ENCODE peak calls at places on chromosomes 11 and 22, in eight cellular contexts. One of them, this sample, is unnamed.

GRCh38 chr11:71563401-71563800 is 2.0 kb upstream of the KRTAP5-10 start:
- DNase-seq in thyroid gland: no peak
- DNase-seq in left ventricle myocardium inferior: no peak
- DNase-seq in cardiac muscle cell: peak; percentile 63
- DNase-seq in right atrium auricular region: no peak
- DNase-seq in AG04450: no peak
- DNase-seq in body of pancreas: peak; percentile 31
- DNase-seq in right lobe of liver: no peak
- DNase-seq in this sample: peak; percentile 42

GRCh38 chr11:45233121-45233803 is 52.9 kb downstream of the SYT13 start:
- DNase-seq in AG04450: peak; percentile 7
- DNase-seq in body of pancreas: peak; percentile 70
- DNase-seq in cardiac muscle cell: peak; percentile 74
- DNase-seq in left ventricle myocardium inferior: peak; percentile 66
- DNase-seq in thyroid gland: peak; percentile 71
- DNase-seq in right atrium auricular region: peak; percentile 66
- DNase-seq in right lobe of liver: peak; percentile 72
- DNase-seq in this sample: peak; percentile 83

GRCh38 chr11:44498524-44498923 is 66.9 kb upstream of the CD82 start:
- DNase-seq in right atrium auricular region: no peak
- DNase-seq in cardiac muscle cell: no peak
- DNase-seq in thyroid gland: no peak
- DNase-seq in right lobe of liver: no peak
- DNase-seq in body of pancreas: peak; percentile 19
- DNase-seq in left ventricle myocardium inferior: no peak
- DNase-seq in AG04450: no peak
- DNase-seq in this sample: no peak

GRCh38 chr22:25564979-25565677 is 653 bp downstream of the GRK3 start:
- DNase-seq in AG04450: no peak
- DNase-seq in right lobe of liver: peak; percentile 57
- DNase-seq in body of pancreas: peak; percentile 27
- DNase-seq in thyroid gland: peak; percentile 43
- DNase-seq in cardiac muscle cell: peak; percentile 31
- DNase-seq in left ventricle myocardium inferior: peak; percentile 42
- DNase-seq in right atrium auricular region: no peak
- DNase-seq in this sample: peak; percentile 60

GRCh38 chr11:76744186-76745058 is 38.7 kb upstream of the TSKU start:
- DNase-seq in right lobe of liver: no peak
- DNase-seq in right atrium auricular region: no peak
- DNase-seq in AG04450: no peak
- DNase-seq in thyroid gland: no peak
- DNase-seq in body of pancreas: peak; percentile 33
- DNase-seq in left ventricle myocardium inferior: no peak
- DNase-seq in cardiac muscle cell: no peak
- DNase-seq in this sample: no peak

GRCh38 chr11:64340671-64341335 is 799 bp downstream of the CCDC88B start:
- DNase-seq in body of pancreas: no peak
- DNase-seq in right lobe of liver: peak; percentile 80
- DNase-seq in thyroid gland: no peak
- DNase-seq in AG04450: no peak
- DNase-seq in right atrium auricular region: no peak
- DNase-seq in left ventricle myocardium inferior: no peak
- DNase-seq in cardiac muscle cell: no peak
- DNase-seq in this sample: peak; percentile 70

GRCh38 chr11:9506489-9507343 is 45.9 kb downstream of the ZNF143 start:
- DNase-seq in right lobe of liver: peak; percentile 66
- DNase-seq in thyroid gland: peak; percentile 80
- DNase-seq in right atrium auricular region: peak; percentile 75
- DNase-seq in AG04450: peak; percentile 39
- DNase-seq in left ventricle myocardium inferior: peak; percentile 41
- DNase-seq in cardiac muscle cell: peak; percentile 86
- DNase-seq in body of pancreas: peak; percentile 77
- DNase-seq in this sample: peak; percentile 82

GRCh38 chr11:124961972-124962609 is 8.1 kb downstream of the CCDC15 start:
- DNase-seq in AG04450: peak; percentile 74
- DNase-seq in cardiac muscle cell: peak; percentile 88
- DNase-seq in body of pancreas: peak; percentile 40
- DNase-seq in right atrium auricular region: no peak
- DNase-seq in left ventricle myocardium inferior: no peak
- DNase-seq in right lobe of liver: no peak
- DNase-seq in thyroid gland: no peak
- DNase-seq in this sample: peak; percentile 87

GRCh38 chr22:49997221-49997599 is 15.4 kb downstream of the IL17REL start:
- DNase-seq in thyroid gland: no peak
- DNase-seq in AG04450: no peak
- DNase-seq in right atrium auricular region: no peak
- DNase-seq in cardiac muscle cell: no peak
- DNase-seq in left ventricle myocardium inferior: no peak
- DNase-seq in right lobe of liver: no peak
- DNase-seq in body of pancreas: peak; percentile 46
- DNase-seq in this sample: no peak

GRCh38 chr11:128733440-128734115 is 39.7 kb downstream of the FLI1 start:
- DNase-seq in right lobe of liver: no peak
- DNase-seq in left ventricle myocardium inferior: no peak
- DNase-seq in body of pancreas: no peak
- DNase-seq in right atrium auricular region: no peak
- DNase-seq in thyroid gland: no peak
- DNase-seq in AG04450: no peak
- DNase-seq in cardiac muscle cell: no peak
- DNase-seq in this sample: peak; percentile 74

GRCh38 chr22:27504360-27504759 is 297.2 kb downstream of the MN1 start:
- DNase-seq in body of pancreas: no peak
- DNase-seq in right atrium auricular region: no peak
- DNase-seq in cardiac muscle cell: no peak
- DNase-seq in left ventricle myocardium inferior: no peak
- DNase-seq in thyroid gland: no peak
- DNase-seq in AG04450: no peak
- DNase-seq in right lobe of liver: no peak
- DNase-seq in this sample: no peak

GRCh38 chr11:26830757-26831156 is 108.9 kb upstream of the SLC5A12 start:
- DNase-seq in right atrium auricular region: no peak
- DNase-seq in cardiac muscle cell: no peak
- DNase-seq in AG04450: no peak
- DNase-seq in body of pancreas: no peak
- DNase-seq in right lobe of liver: no peak
- DNase-seq in thyroid gland: no peak
- DNase-seq in left ventricle myocardium inferior: no peak
- DNase-seq in this sample: no peak

GRCh38 chr11:61828629-61829407 is 718 bp downstream of the FADS2 start:
- DNase-seq in body of pancreas: peak; percentile 55
- DNase-seq in left ventricle myocardium inferior: peak; percentile 62
- DNase-seq in cardiac muscle cell: peak; percentile 48
- DNase-seq in right atrium auricular region: no peak
- DNase-seq in thyroid gland: peak; percentile 85
- DNase-seq in AG04450: no peak
- DNase-seq in right lobe of liver: no peak
- DNase-seq in this sample: peak; percentile 37

GRCh38 chr11:118689503-118689851 is 10.0 kb upstream of the TREH start:
- DNase-seq in left ventricle myocardium inferior: no peak
- DNase-seq in body of pancreas: no peak
- DNase-seq in right atrium auricular region: no peak
- DNase-seq in AG04450: no peak
- DNase-seq in cardiac muscle cell: no peak
- DNase-seq in thyroid gland: no peak
- DNase-seq in right lobe of liver: no peak
- DNase-seq in this sample: no peak

GRCh38 chr11:118689852-118690552 is 10.6 kb upstream of the TREH start:
- DNase-seq in right atrium auricular region: peak; percentile 81
- DNase-seq in AG04450: peak; percentile 43
- DNase-seq in cardiac muscle cell: peak; percentile 89
- DNase-seq in thyroid gland: peak; percentile 96
- DNase-seq in body of pancreas: peak; percentile 89
- DNase-seq in left ventricle myocardium inferior: peak; percentile 96
- DNase-seq in right lobe of liver: peak; percentile 98
- DNase-seq in this sample: peak; percentile 95

GRCh38 chr11:118691926-118692830 is 12.7 kb upstream of the TREH start:
- DNase-seq in left ventricle myocardium inferior: no peak
- DNase-seq in right lobe of liver: no peak
- DNase-seq in right atrium auricular region: no peak
- DNase-seq in AG04450: no peak
- DNase-seq in thyroid gland: no peak
- DNase-seq in body of pancreas: peak; percentile 30
- DNase-seq in cardiac muscle cell: peak; percentile 50
- DNase-seq in this sample: no peak

GRCh38 chr11:118688851-118689502 is 9.5 kb upstream of the TREH start:
- DNase-seq in right atrium auricular region: no peak
- DNase-seq in cardiac muscle cell: no peak
- DNase-seq in thyroid gland: no peak
- DNase-seq in left ventricle myocardium inferior: no peak
- DNase-seq in body of pancreas: no peak
- DNase-seq in AG04450: no peak
- DNase-seq in right lobe of liver: no peak
- DNase-seq in this sample: no peak

GRCh38 chr11:118690553-118691304 is 11.3 kb upstream of the TREH start:
- DNase-seq in thyroid gland: no peak
- DNase-seq in left ventricle myocardium inferior: no peak
- DNase-seq in AG04450: no peak
- DNase-seq in cardiac muscle cell: no peak
- DNase-seq in body of pancreas: no peak
- DNase-seq in right atrium auricular region: no peak
- DNase-seq in right lobe of liver: no peak
- DNase-seq in this sample: no peak
- H3K4me3 ChIP-seq in thyroid gland: no peak overlapping the region
- H3K4me3 ChIP-seq in left ventricle myocardium inferior: peak overlapping the region; percentile 62
- H3K4me3 ChIP-seq in AG04450: no peak overlapping the region
- H3K4me3 ChIP-seq in cardiac muscle cell: no peak overlapping the region
- H3K4me3 ChIP-seq in body of pancreas: no peak overlapping the region
- H3K4me3 ChIP-seq in right atrium auricular region: no peak overlapping the region
- H3K4me3 ChIP-seq in right lobe of liver: no peak overlapping the region
- H3K4me3 ChIP-seq in this sample: no peak overlapping the region

GRCh38 chr11:29755474-29755873 is 261.4 kb downstream of the KCNA4 start:
- DNase-seq in AG04450: no peak
- DNase-seq in thyroid gland: no peak
- DNase-seq in cardiac muscle cell: no peak
- DNase-seq in left ventricle myocardium inferior: no peak
- DNase-seq in right atrium auricular region: no peak
- DNase-seq in body of pancreas: no peak
- DNase-seq in right lobe of liver: no peak
- DNase-seq in this sample: no peak

GRCh38 chr11:29750392-29750791 is 266.4 kb downstream of the KCNA4 start:
- DNase-seq in AG04450: no peak
- DNase-seq in left ventricle myocardium inferior: no peak
- DNase-seq in right lobe of liver: no peak
- DNase-seq in right atrium auricular region: no peak
- DNase-seq in thyroid gland: no peak
- DNase-seq in body of pancreas: no peak
- DNase-seq in cardiac muscle cell: no peak
- DNase-seq in this sample: no peak

GRCh38 chr11:29751618-29752017 is 265.2 kb downstream of the KCNA4 start:
- DNase-seq in AG04450: no peak
- DNase-seq in right lobe of liver: no peak
- DNase-seq in cardiac muscle cell: no peak
- DNase-seq in body of pancreas: no peak
- DNase-seq in thyroid gland: no peak
- DNase-seq in right atrium auricular region: no peak
- DNase-seq in left ventricle myocardium inferior: no peak
- DNase-seq in this sample: no peak
- H3K9me3 ChIP-seq in AG04450: peaks cover 10% of the 10 kb centered on the region
- H3K9me3 ChIP-seq in right lobe of liver: no peaks in the 10 kb centered on the region
- H3K9me3 ChIP-seq in cardiac muscle cell: no peaks in the 10 kb centered on the region
- H3K9me3 ChIP-seq in body of pancreas: no peaks in the 10 kb centered on the region
- H3K9me3 ChIP-seq in thyroid gland: no peaks in the 10 kb centered on the region
- H3K9me3 ChIP-seq in right atrium auricular region: no peaks in the 10 kb centered on the region
- H3K9me3 ChIP-seq in left ventricle myocardium inferior: peaks cover under 1% of the 10 kb centered on the region
- H3K9me3 ChIP-seq in this sample: no peaks in the 10 kb centered on the region

GRCh38 chr22:22368516-22368915 is 123.9 kb downstream of the VPREB1 start:
- DNase-seq in thyroid gland: no peak
- DNase-seq in cardiac muscle cell: no peak
- DNase-seq in body of pancreas: no peak
- DNase-seq in left ventricle myocardium inferior: no peak
- DNase-seq in right atrium auricular region: no peak
- DNase-seq in right lobe of liver: no peak
- DNase-seq in AG04450: no peak
- DNase-seq in this sample: no peak
- H3K27me3 ChIP-seq in thyroid gland: no peaks in the 10 kb centered on the region
- H3K27me3 ChIP-seq in cardiac muscle cell: no peaks in the 10 kb centered on the region
- H3K27me3 ChIP-seq in body of pancreas: no peaks in the 10 kb centered on the region
- H3K27me3 ChIP-seq in left ventricle myocardium inferior: peaks cover 31% of the 10 kb centered on the region
- H3K27me3 ChIP-seq in right atrium auricular region: no peaks in the 10 kb centered on the region
- H3K27me3 ChIP-seq in right lobe of liver: no peaks in the 10 kb centered on the region
- H3K27me3 ChIP-seq in AG04450: peaks cover 9% of the 10 kb centered on the region
- H3K27me3 ChIP-seq in this sample: peaks cover 4% of the 10 kb centered on the region

GRCh38 chr11:120499859-120500258 is 11.7 kb upstream of the GRIK4 start:
- DNase-seq in right lobe of liver: no peak
- DNase-seq in AG04450: no peak
- DNase-seq in right atrium auricular region: no peak
- DNase-seq in cardiac muscle cell: no peak
- DNase-seq in left ventricle myocardium inferior: no peak
- DNase-seq in thyroid gland: no peak
- DNase-seq in body of pancreas: no peak
- DNase-seq in this sample: no peak
- H3K4me3 ChIP-seq in right lobe of liver: no peak overlapping the region
- H3K4me3 ChIP-seq in AG04450: no peak overlapping the region
- H3K4me3 ChIP-seq in right atrium auricular region: no peak overlapping the region
- H3K4me3 ChIP-seq in cardiac muscle cell: no peak overlapping the region
- H3K4me3 ChIP-seq in left ventricle myocardium inferior: no peak overlapping the region
- H3K4me3 ChIP-seq in thyroid gland: no peak overlapping the region
- H3K4me3 ChIP-seq in body of pancreas: no peak overlapping the region
- H3K4me3 ChIP-seq in this sample: no peak overlapping the region

DNA sequence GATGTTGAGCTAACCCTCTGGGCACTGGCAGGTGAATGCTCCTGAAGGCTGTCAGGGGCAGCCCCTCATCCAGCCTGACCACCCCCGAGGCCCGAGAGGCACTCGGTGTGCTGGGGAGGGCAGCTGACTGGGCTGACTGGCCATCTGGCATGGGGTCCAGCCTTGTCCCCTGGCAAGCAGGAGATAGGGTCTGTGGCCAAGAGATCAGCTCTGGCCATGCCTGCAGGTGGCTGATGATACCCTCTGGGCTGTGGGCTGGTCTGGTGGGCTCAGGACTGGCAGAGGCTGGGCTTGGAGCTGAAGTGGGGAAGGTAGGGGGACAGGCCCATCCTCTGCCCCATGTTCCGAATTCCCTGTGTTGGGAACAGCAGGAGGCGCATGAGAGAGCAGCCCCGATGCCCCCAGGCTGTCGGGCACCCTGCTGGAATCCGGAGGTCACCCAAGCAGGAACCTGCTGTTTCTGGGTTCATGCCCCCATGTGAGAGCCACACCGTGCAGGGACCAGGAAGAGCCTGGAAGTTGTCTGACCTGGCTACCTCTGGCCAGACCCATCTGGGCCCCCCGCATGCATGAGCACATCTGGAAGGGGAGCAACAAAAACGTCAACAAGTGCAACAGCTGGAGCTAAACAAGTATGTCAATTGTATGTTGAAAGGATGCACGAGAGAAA is 527.0 kb downstream of the TBC1D22A start:
- DNase-seq in AG04450: no peak
- DNase-seq in thyroid gland: no peak
- DNase-seq in body of pancreas: no peak
- DNase-seq in left ventricle myocardium inferior: no peak
- DNase-seq in cardiac muscle cell: no peak
- DNase-seq in right atrium auricular region: no peak
- DNase-seq in right lobe of liver: peak; percentile 37
- DNase-seq in this sample: no peak
- H3K9me3 ChIP-seq in AG04450: peaks cover 4% of the 10 kb centered on the region
- H3K9me3 ChIP-seq in thyroid gland: no peaks in the 10 kb centered on the region
- H3K9me3 ChIP-seq in body of pancreas: no peaks in the 10 kb centered on the region
- H3K9me3 ChIP-seq in left ventricle myocardium inferior: no peaks in the 10 kb centered on the region
- H3K9me3 ChIP-seq in cardiac muscle cell: no peaks in the 10 kb centered on the region
- H3K9me3 ChIP-seq in right atrium auricular region: no peaks in the 10 kb centered on the region
- H3K9me3 ChIP-seq in right lobe of liver: no peaks in the 10 kb centered on the region
- H3K9me3 ChIP-seq in this sample: no peaks in the 10 kb centered on the region